ENCODE peak calls at places on chromosomes 4 and X, in seven cellular contexts. S, V, T, P, A, Y and R are unnamed samples.

GRCh38 chr4:94690851-94691254 is 66.9 kb upstream of the BMPR1B start:
- DNase-seq in S (no peak), V (no peak), T (no peak), P (no peak), A (no peak), Y (peak), R (no peak)

GRCh38 chr4:6031831-6032230 is 13.6 kb upstream of the C4orf50 start:
- DNase-seq in S (no peak), V (no peak), T (no peak), P (no peak), A (no peak), Y (no peak), R (no peak)

GRCh38 chrX:8726031-8726652 is 5.8 kb downstream of the ANOS1 start:
- DNase-seq in S (no peak), V (no peak), T (no peak), P (no peak), A (no peak), Y (peak), R (no peak)

GRCh38 chr4:184100297-184100885 is 117.3 kb downstream of the ENPP6 start:
- DNase-seq in S (peak), V (peak), T (peak), P (no peak), A (peak), Y (no peak), R (peak)

GRCh38 chrX:155086202-155086840 is 15.0 kb downstream of the BRCC3 start:
- DNase-seq in S (no peak), V (peak), T (no peak), P (peak), A (no peak), Y (no peak), R (no peak)

GRCh38 chr4:128810871-128811570 is 1.5 kb downstream of the JADE1 start:
- DNase-seq in S (peak), V (peak), T (peak), P (peak), A (peak), Y (peak), R (peak)

GRCh38 chrX:118631586-118631985 is 95.8 kb upstream of the IL13RA1 start:
- DNase-seq in S (no peak), V (no peak), T (no peak), P (no peak), A (no peak), Y (no peak), R (no peak)

GRCh38 chrX:79618280-79618679 is 251.1 kb upstream of the ITM2A start:
- DNase-seq in S (no peak), V (no peak), T (no peak), P (no peak), A (no peak), Y (no peak), R (no peak)

GRCh38 chr4:73828945-73829344 is 7.5 kb upstream of the CXCL6 start:
- DNase-seq in S (no peak), V (no peak), T (no peak), P (no peak), A (no peak), Y (peak), R (no peak)

GRCh38 chr4:188781655-188782054 is 642.4 kb downstream of the TRIML1 start:
- DNase-seq in S (no peak), V (no peak), T (no peak), P (peak), A (no peak), Y (no peak), R (peak)

GRCh38 chrX:109695637-109696036 is 37.4 kb downstream of the ACSL4 start:
- DNase-seq in S (no peak), V (no peak), T (no peak), P (no peak), A (no peak), Y (no peak), R (no peak)

GRCh38 chr4:169005453-169006099 is 4.5 kb downstream of the CBR4 start:
- DNase-seq in S (no peak), V (no peak), T (no peak), P (no peak), A (no peak), Y (no peak), R (no peak)

GRCh38 chr4:101211146-101211553 is 136.2 kb downstream of the PPP3CA start:
- DNase-seq in S (no peak), V (no peak), T (no peak), P (no peak), A (peak), Y (peak), R (peak)

GRCh38 chr4:77095101-77095826 is 19.5 kb upstream of the CCNI start:
- DNase-seq in S (peak), V (peak), T (peak), P (peak), A (no peak), Y (no peak), R (peak)

GRCh38 chrX:68995780-68996551 is 167.1 kb downstream of the EFNB1 start:
- DNase-seq in S (peak), V (peak), T (peak), P (peak), A (no peak), Y (peak), R (no peak)

GRCh38 chrX:134933248-134933647 is 57.5 kb upstream of the SMIM10 start:
- DNase-seq in S (no peak), V (no peak), T (no peak), P (no peak), A (no peak), Y (no peak), R (no peak)

GRCh38 chr4:110634320-110635154 is 11.7 kb upstream of the PITX2 start:
- DNase-seq in S (no peak), V (no peak), T (no peak), P (no peak), A (peak), Y (no peak), R (no peak)

GRCh38 chr4:16226816-16227461 is 668 bp upstream of the TAPT1 start:
- DNase-seq in S (peak), V (peak), T (peak), P (peak), A (peak), Y (peak), R (peak)

GRCh38 chrX:63751481-63751880 is 33.5 kb downstream of the ARHGEF9 start:
- DNase-seq in S (no peak), V (no peak), T (no peak), P (no peak), A (peak), Y (no peak), R (no peak)

GRCh38 chr4:99844048-99844447 is 27.4 kb downstream of the DAPP1 start:
- DNase-seq in S (no peak), V (no peak), T (no peak), P (no peak), A (no peak), Y (no peak), R (no peak)

GRCh38 chr4:151215295-151215694 is 61.7 kb upstream of the PRSS48 start:
- DNase-seq in S (no peak), V (no peak), T (no peak), P (no peak), A (no peak), Y (no peak), R (no peak)

GRCh38 chr4:39469429-39470077 is 10.7 kb downstream of the LIAS start:
- DNase-seq in S (no peak), V (no peak), T (no peak), P (peak), A (peak), Y (peak), R (peak)

GRCh38 chr4:41360911-41361830 is 104.4 kb downstream of the UCHL1 start:
- DNase-seq in S (peak), V (peak), T (peak), P (peak), A (peak), Y (no peak), R (peak)

GRCh38 chr4:47913328-47913727 is 1.1 kb downstream of the NFXL1 start:
- DNase-seq in S (no peak), V (no peak), T (no peak), P (no peak), A (peak), Y (peak), R (peak)

GRCh38 chrX:38095971-38096529 is 89.7 kb downstream of the SYTL5 start:
- DNase-seq in S (no peak), V (no peak), T (no peak), P (no peak), A (peak), Y (peak), R (peak)

DNA sequence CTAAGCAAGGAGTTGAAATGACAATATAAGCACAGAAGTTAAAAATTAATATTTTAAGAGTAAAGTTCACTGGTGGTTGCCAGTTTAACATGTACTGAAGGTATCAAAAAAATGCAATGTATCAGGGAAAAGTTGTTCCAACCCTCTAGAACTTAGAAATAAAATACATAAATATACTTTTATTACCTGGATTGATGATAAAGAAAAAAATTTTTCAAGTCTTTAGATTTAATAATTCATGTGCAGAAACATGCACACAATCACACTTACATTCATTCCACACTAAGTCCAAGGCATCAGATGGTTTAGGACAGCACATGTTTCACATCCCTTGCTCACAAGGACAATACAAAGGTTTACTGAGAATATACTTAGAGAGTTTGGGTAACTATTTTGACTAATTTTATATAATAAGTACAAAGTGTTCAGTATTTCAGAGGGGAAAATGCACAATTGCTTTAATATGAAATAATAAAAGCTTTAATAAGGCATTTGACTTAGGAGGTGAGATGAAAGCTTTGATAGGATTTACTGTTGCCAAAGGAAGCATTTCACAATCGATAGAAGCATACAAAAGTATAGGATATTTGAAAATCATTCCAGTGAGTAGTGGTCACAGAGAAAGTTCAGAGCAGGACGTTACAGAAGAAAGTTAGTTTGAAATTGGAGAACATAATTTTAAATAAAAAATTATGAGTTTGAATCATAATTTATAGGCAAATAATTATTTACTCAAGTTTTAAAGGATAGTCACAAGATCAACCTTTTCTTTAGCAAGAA is 392 bp upstream of the UGT2A3 start:
- DNase-seq in S (no peak), V (no peak), T (no peak), P (no peak), A (no peak), Y (no peak), R (no peak)
- H3K27ac ChIP-seq in S (no peak), V (no peak), T (peak), P (peak), A (no peak), Y (no peak), R (no peak)

GRCh38 chr4:19729873-19730735 is 521.6 kb upstream of the SLIT2 start:
- DNase-seq in S (no peak), V (no peak), T (no peak), P (no peak), A (no peak), Y (peak), R (no peak)
- H3K27ac ChIP-seq in S (no peak), V (no peak), T (no peak), P (no peak), A (no peak), Y (no peak), R (no peak)

GRCh38 chrX:20265726-20266681 is 705 bp downstream of the RPS6KA3 start:
- DNase-seq in S (peak), V (peak), T (peak), P (peak), A (no peak), Y (no peak), R (no peak)

GRCh38 chrX:20265221-20265725 is 1.4 kb downstream of the RPS6KA3 start:
- DNase-seq in S (peak), V (peak), T (peak), P (peak), A (no peak), Y (peak), R (peak)

GRCh38 chrX:20263474-20263873 is 3.2 kb downstream of the RPS6KA3 start:
- DNase-seq in S (no peak), V (no peak), T (no peak), P (no peak), A (no peak), Y (peak), R (no peak)

GRCh38 chrX:20260885-20261284 is 5.8 kb downstream of the RPS6KA3 start:
- DNase-seq in S (no peak), V (no peak), T (no peak), P (no peak), A (no peak), Y (no peak), R (no peak)
- H3K27ac ChIP-seq in S (no peak), V (no peak), T (no peak), P (no peak), A (no peak), Y (no peak), R (no peak)

GRCh38 chr4:118757761-118758213 is 72.6 kb downstream of the METTL14 start:
- DNase-seq in S (no peak), V (no peak), T (no peak), P (no peak), A (peak), Y (no peak), R (no peak)
- H3K27ac ChIP-seq in S (peak), V (peak), T (no peak), P (no peak), A (no peak), Y (no peak), R (no peak)